ENCODE peak calls at places on chromosomes 12 and 14, in seven cellular contexts. W is CD14-positive monocyte, V is fibroblast of lung, B is neural crest cell, I is endothelial cell, R is pancreas, N is Peyer's patch. J is an unnamed sample.

GRCh38 chr12:76621582-76622024 is 62.0 kb upstream of the OSBPL8 start:
- DNase-seq in W (peak), V (peak), B (peak), I (peak), R (peak), N (peak), J (peak)

GRCh38 chr14:81234268-81234667 is 13.5 kb upstream of the GTF2A1 start:
- DNase-seq in W (no peak), V (peak), B (no peak), I (no peak), R (no peak), N (no peak), J (no peak)

GRCh38 chr12:103672401-103673119 is 85.5 kb downstream of the STAB2 start:
- DNase-seq in W (no peak), V (peak), B (no peak), I (no peak), R (no peak), N (no peak), J (no peak)

GRCh38 chr14:73762375-73762822 is 48.2 kb upstream of the PNMA1 start:
- DNase-seq in W (no peak), V (no peak), B (no peak), I (no peak), R (peak), N (peak), J (peak)

GRCh38 chr14:91899777-91900176 is 32.4 kb upstream of the TC2N start:
- DNase-seq in W (no peak), V (no peak), B (no peak), I (no peak), R (no peak), N (no peak), J (no peak)

GRCh38 chr14:94388896-94389469 is 581 bp upstream of the SERPINA1 start:
- DNase-seq in W (no peak), V (no peak), B (no peak), I (no peak), R (no peak), N (no peak), J (no peak)

GRCh38 chr14:95482967-95483842 is 33.2 kb downstream of the SYNE3 start:
- DNase-seq in W (no peak), V (peak), B (no peak), I (no peak), R (peak), N (no peak), J (no peak)

GRCh38 chr12:78062781-78063180 is 232.1 kb downstream of the NAV3 start:
- DNase-seq in W (no peak), V (peak), B (no peak), I (no peak), R (peak), N (no peak), J (no peak)

GRCh38 chr12:4267904-4268548 is 5.5 kb upstream of the CCND2 start:
- DNase-seq in W (no peak), V (no peak), B (no peak), I (no peak), R (no peak), N (no peak), J (no peak)

GRCh38 chr14:65958664-65959562 is 527.3 kb upstream of the CCDC196 start:
- DNase-seq in W (no peak), V (peak), B (no peak), I (no peak), R (no peak), N (no peak), J (peak)

GRCh38 chr12:9674226-9674590 is 4.7 kb downstream of the CLEC2D start:
- DNase-seq in W (no peak), V (no peak), B (no peak), I (no peak), R (no peak), N (peak), J (peak)

GRCh38 chr14:55604467-55604866 is 24.5 kb downstream of the KTN1 start:
- DNase-seq in W (no peak), V (no peak), B (no peak), I (no peak), R (no peak), N (no peak), J (no peak)

GRCh38 chr12:9721394-9722092 is 11.4 kb downstream of the CLECL1 start:
- DNase-seq in W (no peak), V (peak), B (no peak), I (no peak), R (no peak), N (no peak), J (peak)

GRCh38 chr14:104387000-104387384 is 192.6 kb upstream of the C14orf180 start:
- DNase-seq in W (no peak), V (no peak), B (no peak), I (no peak), R (no peak), N (no peak), J (peak)

DNA sequence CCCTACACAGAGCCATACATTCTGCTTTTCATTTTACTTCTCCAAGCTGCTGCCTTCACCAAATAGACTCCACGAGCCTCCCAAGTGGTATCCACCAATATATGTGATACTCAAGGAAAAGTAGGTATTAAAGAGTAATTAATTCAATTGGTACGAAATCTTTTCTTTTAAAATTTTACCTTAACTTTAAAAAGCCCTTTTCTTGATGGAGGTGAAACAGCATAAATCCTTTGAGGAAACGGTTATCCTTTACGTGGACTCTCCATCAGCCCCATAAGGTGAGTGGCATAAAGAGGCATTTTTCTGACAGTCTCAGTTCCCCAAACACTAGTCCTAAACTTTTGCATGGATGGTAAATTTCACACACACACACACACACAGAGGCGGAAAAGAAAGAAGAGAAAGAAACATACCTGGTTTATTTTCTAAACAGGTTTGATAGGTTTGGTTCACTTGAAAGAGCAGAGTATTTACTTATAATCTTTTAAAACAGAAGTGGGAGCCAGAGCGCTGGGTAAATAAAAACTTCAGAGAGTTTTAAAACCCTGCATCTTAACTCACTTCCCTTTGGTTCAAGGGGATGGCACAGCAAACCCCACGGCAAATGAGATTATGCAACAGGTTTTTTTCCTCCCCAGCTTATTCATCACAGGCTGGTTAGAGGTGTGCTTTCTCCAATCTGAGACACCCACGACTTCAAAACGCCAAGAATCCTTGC is 1.9 kb downstream of the DUSP16 start:
- DNase-seq in W (peak), V (peak), B (no peak), I (no peak), R (peak), N (peak), J (peak)
- TF ChIP-seq CTCF in W (no peak), V (no peak), B (no peak), I (no peak), R (no peak), N (no peak), J (no peak)

DNA sequence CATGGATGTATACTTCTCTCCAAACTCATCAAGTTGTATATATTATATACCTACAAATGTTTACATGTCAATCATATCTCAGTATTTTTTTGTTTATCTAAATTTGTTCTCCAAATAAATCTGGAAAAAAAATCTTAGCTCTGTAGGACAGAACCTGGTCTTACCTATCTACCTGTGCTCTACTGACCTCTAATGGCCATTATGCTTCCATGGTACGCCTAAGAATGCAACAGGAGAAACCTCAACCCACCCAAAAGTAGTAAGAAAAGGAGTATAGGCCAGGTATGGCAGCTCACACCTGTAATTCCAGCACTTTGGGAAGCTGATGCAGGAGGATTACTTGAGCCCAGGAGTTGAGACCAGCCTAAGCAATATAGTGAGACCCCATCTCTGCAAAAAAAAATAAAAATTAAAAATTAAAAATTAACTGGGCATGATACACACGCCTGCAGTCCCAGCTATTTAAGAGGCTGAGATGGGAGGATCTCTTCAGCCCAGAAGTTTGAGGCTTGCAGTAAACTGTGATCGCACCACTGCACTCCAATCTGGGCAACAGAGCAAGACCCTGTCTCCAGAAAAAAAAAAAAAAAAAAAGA is 8.7 kb downstream of the OR11H4 start:
- DNase-seq in W (no peak), V (no peak), B (no peak), I (no peak), R (no peak), N (no peak), J (no peak)
- TF ChIP-seq CTCF in W (peak), V (no peak), B (no peak), I (no peak), R (no peak), N (no peak), J (peak)

DNA sequence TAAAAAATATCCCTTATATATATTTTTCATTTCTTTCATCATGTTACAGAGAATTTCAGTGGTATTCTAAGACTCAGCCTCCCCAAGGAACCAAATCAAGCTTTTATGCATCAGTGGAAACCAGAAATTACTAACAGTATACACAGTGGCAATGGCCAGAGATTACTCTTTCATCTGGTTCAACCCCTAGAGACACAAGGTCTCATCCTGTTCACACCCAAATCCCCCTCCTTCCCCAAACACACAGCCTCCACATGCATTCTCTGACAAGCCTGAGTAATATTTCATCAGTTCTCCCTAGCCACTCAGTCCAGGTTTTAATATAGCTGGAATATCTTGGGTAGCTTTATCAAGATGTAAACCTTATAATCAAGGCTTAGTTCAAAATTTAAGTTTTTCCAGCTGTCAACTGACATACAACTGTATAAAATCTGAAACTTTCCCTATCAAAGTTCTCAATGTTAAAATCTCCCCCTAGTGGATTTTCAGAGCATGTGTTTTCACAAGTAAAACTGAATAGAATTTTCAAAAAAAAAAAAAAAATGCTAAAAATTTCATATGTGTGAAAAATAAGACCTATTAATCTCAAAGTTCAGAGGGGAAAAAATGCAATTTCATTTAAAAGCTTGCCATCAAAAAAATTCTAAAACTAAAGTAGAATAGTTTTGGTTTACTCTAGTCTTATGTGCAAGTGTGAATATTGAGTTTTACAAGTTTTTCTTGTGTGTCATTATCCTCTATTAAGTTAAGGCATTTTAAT is 10.5 kb upstream of the SSTR1 start:
- DNase-seq in W (no peak), V (peak), B (no peak), I (no peak), R (no peak), N (no peak), J (no peak)
- TF ChIP-seq CTCF in W (peak), V (peak), B (peak), I (peak), R (peak), N (no peak), J (no peak)

GRCh38 chr12:15152864-15153263 is 68.4 kb downstream of the RERG start:
- DNase-seq in W (no peak), V (peak), B (no peak), I (no peak), R (no peak), N (no peak), J (no peak)

GRCh38 chr12:15151141-15152091 is 69.8 kb downstream of the RERG start:
- DNase-seq in W (no peak), V (peak), B (no peak), I (no peak), R (no peak), N (no peak), J (peak)

GRCh38 chr12:15154108-15154507 is 67.1 kb downstream of the RERG start:
- DNase-seq in W (no peak), V (no peak), B (no peak), I (no peak), R (no peak), N (no peak), J (no peak)

GRCh38 chr12:15155271-15155670 is 65.9 kb downstream of the RERG start:
- DNase-seq in W (no peak), V (no peak), B (no peak), I (no peak), R (no peak), N (no peak), J (no peak)

DNA sequence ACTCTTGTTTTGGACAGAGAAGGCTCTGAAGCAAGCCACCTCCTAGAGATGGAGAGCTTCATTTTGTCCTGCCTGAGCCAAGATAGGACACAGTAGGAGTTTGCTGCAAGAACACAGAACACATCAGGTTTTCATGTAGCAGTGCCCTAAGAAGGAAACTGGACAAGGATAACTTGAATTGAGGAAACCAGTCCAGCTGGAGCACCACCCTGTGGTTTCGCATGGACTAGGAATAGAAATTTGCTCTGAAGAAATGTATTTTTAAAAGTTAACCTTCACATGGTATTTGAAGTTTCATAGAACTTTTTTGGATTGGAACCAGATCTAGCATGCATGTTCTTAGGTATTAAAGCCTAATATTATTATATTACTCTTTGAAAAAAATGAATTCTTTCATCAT is 68.8 kb downstream of the RERG start:
- DNase-seq in W (no peak), V (no peak), B (no peak), I (no peak), R (no peak), N (no peak), J (no peak)
- TF ChIP-seq CTCF in W (no peak), V (peak), B (peak), I (no peak), R (no peak), N (no peak), J (no peak)

GRCh38 chr12:53048780-53049401 is 974 bp upstream of the TNS2 start:
- DNase-seq in W (no peak), V (peak), B (no peak), I (peak), R (peak), N (no peak), J (no peak)
- TF ChIP-seq CTCF in W (no peak), V (no peak), B (no peak), I (no peak), R (no peak), N (no peak), J (no peak)

GRCh38 chr12:74537707-74538385 is at the start of gene ATXN7L3B:
- DNase-seq in W (peak), V (peak), B (peak), I (peak), R (peak), N (peak), J (peak)

GRCh38 chr12:74539261-74539660 is 1.6 kb downstream of the ATXN7L3B start:
- DNase-seq in W (no peak), V (peak), B (no peak), I (no peak), R (no peak), N (no peak), J (no peak)

GRCh38 chr12:74539765-74540526 is 2.3 kb downstream of the ATXN7L3B start:
- DNase-seq in W (no peak), V (no peak), B (no peak), I (no peak), R (no peak), N (no peak), J (no peak)

GRCh38 chr12:74537126-74537706 is 419 bp upstream of the ATXN7L3B start:
- DNase-seq in W (no peak), V (peak), B (no peak), I (no peak), R (no peak), N (no peak), J (peak)

DNA sequence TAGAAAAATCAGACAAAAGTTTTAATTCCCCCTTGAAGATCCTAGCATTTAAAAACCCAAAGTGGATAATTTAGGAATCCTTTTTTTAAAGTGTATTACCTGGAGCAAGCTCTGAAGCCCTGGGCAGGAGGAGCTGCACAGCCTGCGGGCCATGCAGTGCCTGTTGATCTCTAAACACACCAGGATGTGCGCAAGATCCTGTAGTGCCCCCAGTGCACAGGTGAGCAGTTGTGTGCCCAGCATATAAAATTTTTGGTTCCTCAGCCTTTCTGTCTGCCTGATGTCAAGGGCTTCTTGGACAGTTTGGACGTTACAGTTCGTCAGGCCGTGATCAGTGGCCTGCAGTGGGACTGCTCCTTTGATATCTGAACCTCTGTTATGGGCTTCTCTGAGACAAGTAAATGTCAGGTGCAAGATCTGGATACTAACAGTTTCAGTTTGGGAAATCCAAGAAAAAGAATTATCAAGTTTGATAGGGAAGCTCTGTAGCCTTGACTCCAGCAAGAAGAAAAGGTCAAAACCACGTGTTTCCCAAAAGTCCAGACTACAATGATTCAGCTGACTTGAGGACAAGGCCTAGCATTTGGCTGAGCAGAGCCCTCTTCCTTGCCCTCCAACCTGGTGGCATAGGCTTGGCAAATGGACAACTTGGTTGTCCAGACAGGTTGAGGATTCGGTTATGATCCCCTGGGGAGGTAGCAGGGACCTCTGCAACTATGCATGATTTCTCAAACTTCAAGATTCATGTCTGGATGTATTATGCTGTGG is 1.0 kb downstream of the ATXN7L3B start:
- DNase-seq in W (no peak), V (peak), B (no peak), I (no peak), R (no peak), N (peak), J (no peak)
- TF ChIP-seq CTCF in W (no peak), V (no peak), B (no peak), I (no peak), R (no peak), N (no peak), J (no peak)

GRCh38 chr12:66149702-66150398 is 19.3 kb upstream of the LLPH start:
- DNase-seq in W (peak), V (no peak), B (no peak), I (no peak), R (no peak), N (no peak), J (no peak)
- TF ChIP-seq CTCF in W (peak), V (peak), B (peak), I (peak), R (no peak), N (no peak), J (no peak)

GRCh38 chr12:40663781-40664180 is 28.5 kb upstream of the CNTN1 start:
- DNase-seq in W (no peak), V (no peak), B (no peak), I (no peak), R (no peak), N (no peak), J (no peak)

GRCh38 chr12:40672650-40673319 is 19.5 kb upstream of the CNTN1 start:
- DNase-seq in W (no peak), V (no peak), B (no peak), I (no peak), R (no peak), N (no peak), J (no peak)

GRCh38 chr12:40662366-40662765 is 29.9 kb upstream of the CNTN1 start:
- DNase-seq in W (no peak), V (no peak), B (no peak), I (no peak), R (no peak), N (no peak), J (no peak)

GRCh38 chr12:40668095-40668494 is 24.1 kb upstream of the CNTN1 start:
- DNase-seq in W (no peak), V (no peak), B (no peak), I (no peak), R (no peak), N (no peak), J (no peak)
- TF ChIP-seq CTCF in W (no peak), V (no peak), B (no peak), I (no peak), R (no peak), N (no peak), J (no peak)

GRCh38 chr12:112468041-112468440 is 49.3 kb downstream of the PTPN11 start:
- DNase-seq in W (no peak), V (no peak), B (no peak), I (no peak), R (no peak), N (no peak), J (no peak)

DNA sequence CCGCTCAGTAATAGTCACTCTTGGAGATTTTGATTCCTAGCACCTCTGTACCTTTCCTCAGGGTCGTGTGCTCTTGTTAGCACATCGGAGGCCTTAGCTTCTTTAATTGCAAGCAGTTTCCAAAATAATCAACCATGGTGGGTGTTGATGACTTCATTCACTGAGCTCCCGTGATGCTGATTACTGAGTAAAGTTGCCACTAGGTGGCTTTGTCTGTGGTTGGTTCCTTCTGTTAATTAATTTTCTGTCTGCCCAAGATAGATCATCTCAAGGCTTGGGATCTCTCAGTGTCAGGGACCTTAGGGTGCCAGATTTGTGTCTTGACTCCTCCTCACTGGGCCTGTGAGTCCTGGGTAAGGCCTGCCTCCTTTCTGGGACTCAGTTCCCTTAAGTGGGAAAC is 54.3 kb downstream of the PTPN11 start:
- DNase-seq in W (no peak), V (no peak), B (no peak), I (no peak), R (no peak), N (no peak), J (no peak)
- TF ChIP-seq CTCF in W (no peak), V (no peak), B (peak), I (peak), R (no peak), N (no peak), J (no peak)

J was measured in GM13976.